ENCODE peak calls at places on chromosomes 12 and 14, in nine cellular contexts. One of them, this sample, is unnamed.
A peak's percentile ranks its signal among the peaks of the same experiment; 100 is the strongest.

GRCh38 chr12:53499261-53500118 is at the start of gene MAP3K12:
- DNase-seq in sigmoid colon: peak; percentile 89
- DNase-seq in neural progenitor cell: peak; percentile 89
- DNase-seq in CD8-positive, alpha-beta memory T cell: peak; percentile 47
- DNase-seq in psoas muscle: peak; percentile 72
- DNase-seq in pancreas: peak; percentile 62
- DNase-seq in fibroblast of lung: peak; percentile 77
- DNase-seq in cardiac muscle cell: peak; percentile 72
- DNase-seq in PC-3: peak; percentile 42
- DNase-seq in this sample: peak; percentile 68

GRCh38 chr14:23120405-23121251 is 1.6 kb upstream of the CEBPE start:
- DNase-seq in sigmoid colon: peak; percentile 96
- DNase-seq in neural progenitor cell: peak; percentile 95
- DNase-seq in CD8-positive, alpha-beta memory T cell: peak; percentile 58
- DNase-seq in psoas muscle: peak; percentile 88
- DNase-seq in pancreas: peak; percentile 85
- DNase-seq in fibroblast of lung: peak; percentile 85
- DNase-seq in cardiac muscle cell: peak; percentile 93
- DNase-seq in PC-3: peak; percentile 92
- DNase-seq in this sample: peak; percentile 87

GRCh38 chr14:94650444-94650775 is 38.2 kb downstream of the SERPINA3 start:
- DNase-seq in sigmoid colon: no peak
- DNase-seq in neural progenitor cell: no peak
- DNase-seq in CD8-positive, alpha-beta memory T cell: no peak
- DNase-seq in psoas muscle: no peak
- DNase-seq in pancreas: no peak
- DNase-seq in fibroblast of lung: no peak
- DNase-seq in cardiac muscle cell: peak; percentile 27
- DNase-seq in PC-3: no peak
- DNase-seq in this sample: no peak

GRCh38 chr12:28780096-28780495 is 369.0 kb upstream of the FAR2 start:
- DNase-seq in sigmoid colon: no peak
- DNase-seq in neural progenitor cell: no peak
- DNase-seq in CD8-positive, alpha-beta memory T cell: no peak
- DNase-seq in psoas muscle: no peak
- DNase-seq in pancreas: no peak
- DNase-seq in fibroblast of lung: peak; percentile 68
- DNase-seq in cardiac muscle cell: no peak
- DNase-seq in PC-3: peak; percentile 97
- DNase-seq in this sample: no peak

GRCh38 chr12:76470028-76470939 is 89.3 kb downstream of the OSBPL8 start:
- DNase-seq in sigmoid colon: no peak
- DNase-seq in neural progenitor cell: no peak
- DNase-seq in CD8-positive, alpha-beta memory T cell: no peak
- DNase-seq in psoas muscle: no peak
- DNase-seq in pancreas: no peak
- DNase-seq in fibroblast of lung: peak; percentile 87
- DNase-seq in cardiac muscle cell: peak; percentile 56
- DNase-seq in PC-3: peak; percentile 73
- DNase-seq in this sample: no peak

GRCh38 chr14:59190372-59190771 is 1.9 kb downstream of the DAAM1 start:
- DNase-seq in sigmoid colon: no peak
- DNase-seq in neural progenitor cell: peak; percentile 70
- DNase-seq in CD8-positive, alpha-beta memory T cell: no peak
- DNase-seq in psoas muscle: no peak
- DNase-seq in pancreas: peak; percentile 21
- DNase-seq in fibroblast of lung: no peak
- DNase-seq in cardiac muscle cell: peak; percentile 57
- DNase-seq in PC-3: peak; percentile 63
- DNase-seq in this sample: no peak

GRCh38 chr12:50545783-50546182 is 41.0 kb downstream of the DIP2B start:
- DNase-seq in sigmoid colon: no peak
- DNase-seq in neural progenitor cell: no peak
- DNase-seq in CD8-positive, alpha-beta memory T cell: no peak
- DNase-seq in psoas muscle: no peak
- DNase-seq in pancreas: no peak
- DNase-seq in fibroblast of lung: no peak
- DNase-seq in cardiac muscle cell: no peak
- DNase-seq in PC-3: no peak
- DNase-seq in this sample: no peak

GRCh38 chr12:54017845-54018607 is 9.2 kb downstream of the HOXC8 start:
- DNase-seq in sigmoid colon: no peak
- DNase-seq in neural progenitor cell: peak; percentile 87
- DNase-seq in CD8-positive, alpha-beta memory T cell: peak; percentile 73
- DNase-seq in psoas muscle: peak; percentile 88
- DNase-seq in pancreas: peak; percentile 73
- DNase-seq in fibroblast of lung: peak; percentile 52
- DNase-seq in cardiac muscle cell: peak; percentile 71
- DNase-seq in PC-3: peak; percentile 86
- DNase-seq in this sample: peak; percentile 43

GRCh38 chr12:65926119-65927004 is 102.1 kb downstream of the HMGA2 start:
- DNase-seq in sigmoid colon: no peak
- DNase-seq in neural progenitor cell: peak; percentile 43
- DNase-seq in CD8-positive, alpha-beta memory T cell: no peak
- DNase-seq in psoas muscle: no peak
- DNase-seq in pancreas: no peak
- DNase-seq in fibroblast of lung: no peak
- DNase-seq in cardiac muscle cell: no peak
- DNase-seq in PC-3: no peak
- DNase-seq in this sample: no peak

GRCh38 chr12:94570161-94570560 is 80.2 kb downstream of the TMCC3 start:
- DNase-seq in sigmoid colon: no peak
- DNase-seq in neural progenitor cell: no peak
- DNase-seq in CD8-positive, alpha-beta memory T cell: no peak
- DNase-seq in psoas muscle: no peak
- DNase-seq in pancreas: no peak
- DNase-seq in fibroblast of lung: peak; percentile 19
- DNase-seq in cardiac muscle cell: no peak
- DNase-seq in PC-3: peak; percentile 86
- DNase-seq in this sample: no peak

GRCh38 chr12:123101467-123102004 is 49.4 kb downstream of the PITPNM2 start:
- DNase-seq in sigmoid colon: no peak
- DNase-seq in neural progenitor cell: no peak
- DNase-seq in CD8-positive, alpha-beta memory T cell: no peak
- DNase-seq in psoas muscle: no peak
- DNase-seq in pancreas: no peak
- DNase-seq in fibroblast of lung: no peak
- DNase-seq in cardiac muscle cell: peak; percentile 58
- DNase-seq in PC-3: no peak
- DNase-seq in this sample: no peak

GRCh38 chr12:124036117-124037109 is 63.4 kb downstream of the ZNF664 start:
- DNase-seq in sigmoid colon: no peak
- DNase-seq in neural progenitor cell: peak; percentile 71
- DNase-seq in CD8-positive, alpha-beta memory T cell: peak; percentile 14
- DNase-seq in psoas muscle: peak; percentile 36
- DNase-seq in pancreas: no peak
- DNase-seq in fibroblast of lung: peak; percentile 63
- DNase-seq in cardiac muscle cell: peak; percentile 58
- DNase-seq in PC-3: peak; percentile 70
- DNase-seq in this sample: no peak

GRCh38 chr12:1922075-1922709 is 3.7 kb upstream of the CACNA2D4 start:
- DNase-seq in sigmoid colon: peak; percentile 58
- DNase-seq in neural progenitor cell: no peak
- DNase-seq in CD8-positive, alpha-beta memory T cell: no peak
- DNase-seq in psoas muscle: no peak
- DNase-seq in pancreas: peak; percentile 10
- DNase-seq in fibroblast of lung: no peak
- DNase-seq in cardiac muscle cell: no peak
- DNase-seq in PC-3: no peak
- DNase-seq in this sample: no peak

GRCh38 chr14:103220134-103220981 is 97.1 kb downstream of the TNFAIP2 start:
- DNase-seq in sigmoid colon: no peak
- DNase-seq in neural progenitor cell: peak; percentile 64
- DNase-seq in CD8-positive, alpha-beta memory T cell: no peak
- DNase-seq in psoas muscle: peak; percentile 34
- DNase-seq in pancreas: no peak
- DNase-seq in fibroblast of lung: no peak
- DNase-seq in cardiac muscle cell: no peak
- DNase-seq in PC-3: no peak
- DNase-seq in this sample: no peak

GRCh38 chr14:103214461-103214958 is 91.2 kb downstream of the TNFAIP2 start:
- DNase-seq in sigmoid colon: no peak
- DNase-seq in neural progenitor cell: no peak
- DNase-seq in CD8-positive, alpha-beta memory T cell: no peak
- DNase-seq in psoas muscle: no peak
- DNase-seq in pancreas: no peak
- DNase-seq in fibroblast of lung: no peak
- DNase-seq in cardiac muscle cell: no peak
- DNase-seq in PC-3: no peak
- DNase-seq in this sample: no peak

GRCh38 chr14:103216857-103217256 is 93.6 kb downstream of the TNFAIP2 start:
- DNase-seq in sigmoid colon: no peak
- DNase-seq in neural progenitor cell: no peak
- DNase-seq in CD8-positive, alpha-beta memory T cell: no peak
- DNase-seq in psoas muscle: no peak
- DNase-seq in pancreas: no peak
- DNase-seq in fibroblast of lung: no peak
- DNase-seq in cardiac muscle cell: no peak
- DNase-seq in PC-3: no peak
- DNase-seq in this sample: no peak

GRCh38 chr14:103216399-103216798 is 93.1 kb downstream of the TNFAIP2 start:
- DNase-seq in sigmoid colon: no peak
- DNase-seq in neural progenitor cell: no peak
- DNase-seq in CD8-positive, alpha-beta memory T cell: no peak
- DNase-seq in psoas muscle: no peak
- DNase-seq in pancreas: no peak
- DNase-seq in fibroblast of lung: no peak
- DNase-seq in cardiac muscle cell: no peak
- DNase-seq in PC-3: no peak
- DNase-seq in this sample: no peak

DNA sequence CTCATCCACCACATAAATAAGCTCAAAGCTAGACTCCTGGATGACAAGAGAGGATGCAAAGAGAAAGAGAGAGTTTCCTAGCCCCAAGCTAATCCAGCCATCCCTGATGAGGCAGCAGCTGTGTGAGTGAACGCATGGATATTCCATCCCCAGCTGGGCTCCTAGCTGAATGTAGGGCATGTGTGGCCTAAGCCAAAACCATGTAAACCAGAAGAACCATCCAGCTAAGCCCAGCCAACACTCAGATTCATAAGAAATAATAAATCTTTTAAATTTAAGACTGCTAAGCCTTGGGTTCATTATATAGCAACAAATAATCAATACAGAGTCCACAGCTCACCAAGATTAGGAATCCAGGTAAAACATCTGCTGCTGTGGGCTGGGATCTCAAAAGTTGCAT is 94.3 kb downstream of the TNFAIP2 start:
- DNase-seq in sigmoid colon: no peak
- DNase-seq in neural progenitor cell: no peak
- DNase-seq in CD8-positive, alpha-beta memory T cell: no peak
- DNase-seq in psoas muscle: no peak
- DNase-seq in pancreas: no peak
- DNase-seq in fibroblast of lung: no peak
- DNase-seq in cardiac muscle cell: no peak
- DNase-seq in PC-3: no peak
- DNase-seq in this sample: no peak
- H3K27ac ChIP-seq in sigmoid colon: no peak overlapping the region
- H3K27ac ChIP-seq in neural progenitor cell: no peak overlapping the region
- H3K27ac ChIP-seq in CD8-positive, alpha-beta memory T cell: no peak overlapping the region
- H3K27ac ChIP-seq in psoas muscle: no peak overlapping the region
- H3K27ac ChIP-seq in pancreas: no peak overlapping the region
- H3K27ac ChIP-seq in fibroblast of lung: no peak overlapping the region
- H3K27ac ChIP-seq in cardiac muscle cell: no peak overlapping the region
- H3K27ac ChIP-seq in PC-3: no peak overlapping the region
- H3K27ac ChIP-seq in this sample: no peak overlapping the region

GRCh38 chr14:70942342-70942706 is 35.1 kb downstream of the PCNX1 start:
- DNase-seq in sigmoid colon: no peak
- DNase-seq in neural progenitor cell: no peak
- DNase-seq in CD8-positive, alpha-beta memory T cell: no peak
- DNase-seq in psoas muscle: no peak
- DNase-seq in pancreas: no peak
- DNase-seq in fibroblast of lung: no peak
- DNase-seq in cardiac muscle cell: no peak
- DNase-seq in PC-3: no peak
- DNase-seq in this sample: no peak

GRCh38 chr14:70947739-70948138 is 40.5 kb downstream of the PCNX1 start:
- DNase-seq in sigmoid colon: no peak
- DNase-seq in neural progenitor cell: no peak
- DNase-seq in CD8-positive, alpha-beta memory T cell: no peak
- DNase-seq in psoas muscle: no peak
- DNase-seq in pancreas: no peak
- DNase-seq in fibroblast of lung: no peak
- DNase-seq in cardiac muscle cell: no peak
- DNase-seq in PC-3: peak; percentile 10
- DNase-seq in this sample: no peak

DNA sequence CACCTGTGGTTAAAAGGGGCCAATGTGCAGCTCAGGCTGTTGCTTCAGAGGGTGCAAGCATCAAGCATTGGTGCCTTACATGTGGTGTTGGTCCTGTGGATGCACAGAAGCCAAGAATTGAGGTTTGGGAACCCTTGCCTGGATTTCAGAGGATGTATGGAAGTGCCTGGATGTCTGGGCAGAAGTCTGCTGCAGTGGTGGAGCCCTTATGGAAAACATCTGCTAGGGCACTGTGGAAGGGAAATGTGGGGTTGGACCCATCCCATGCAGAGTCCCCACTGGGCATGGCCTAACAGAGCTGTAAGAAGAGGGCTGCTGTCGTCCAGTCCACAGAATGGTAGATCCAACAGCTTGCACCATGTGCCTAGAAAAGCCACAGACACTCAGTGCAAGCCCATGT is 36.6 kb downstream of the PCNX1 start:
- DNase-seq in sigmoid colon: no peak
- DNase-seq in neural progenitor cell: no peak
- DNase-seq in CD8-positive, alpha-beta memory T cell: no peak
- DNase-seq in psoas muscle: no peak
- DNase-seq in pancreas: no peak
- DNase-seq in fibroblast of lung: no peak
- DNase-seq in cardiac muscle cell: no peak
- DNase-seq in PC-3: no peak
- DNase-seq in this sample: no peak
- H3K9me3 ChIP-seq in sigmoid colon: peaks cover 12% of the 10 kb centered on the region
- H3K9me3 ChIP-seq in neural progenitor cell: peaks cover 15% of the 10 kb centered on the region
- H3K9me3 ChIP-seq in CD8-positive, alpha-beta memory T cell: peaks cover 14% of the 10 kb centered on the region
- H3K9me3 ChIP-seq in psoas muscle: peaks cover 20% of the 10 kb centered on the region
- H3K9me3 ChIP-seq in pancreas: no peaks in the 10 kb centered on the region
- H3K9me3 ChIP-seq in fibroblast of lung: no peaks in the 10 kb centered on the region
- H3K9me3 ChIP-seq in cardiac muscle cell: peaks cover 3% of the 10 kb centered on the region
- H3K9me3 ChIP-seq in PC-3: peaks cover 12% of the 10 kb centered on the region
- H3K9me3 ChIP-seq in this sample: peaks cover 58% of the 10 kb centered on the region

DNA sequence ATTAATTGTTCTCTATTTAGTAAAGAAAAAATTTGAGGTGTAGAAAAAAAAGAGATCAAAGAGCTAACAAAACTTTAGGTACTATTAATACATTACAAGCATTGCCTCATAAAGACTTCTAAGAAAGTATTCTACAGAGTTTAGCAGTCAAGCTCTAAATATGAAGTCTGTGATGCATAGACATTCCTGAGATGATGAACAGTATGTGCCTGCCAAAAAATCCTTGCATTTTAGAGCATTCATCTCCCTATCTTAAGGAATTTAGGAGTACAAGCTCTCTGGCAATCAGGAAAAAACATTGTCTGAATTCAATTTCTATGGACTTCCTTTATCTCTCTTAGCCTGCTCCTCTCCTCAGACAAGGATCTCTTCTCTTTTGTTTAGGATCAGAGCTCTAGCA is 202.6 kb upstream of the LRFN5 start:
- DNase-seq in sigmoid colon: no peak
- DNase-seq in neural progenitor cell: no peak
- DNase-seq in CD8-positive, alpha-beta memory T cell: no peak
- DNase-seq in psoas muscle: no peak
- DNase-seq in pancreas: no peak
- DNase-seq in fibroblast of lung: no peak
- DNase-seq in cardiac muscle cell: no peak
- DNase-seq in PC-3: no peak
- DNase-seq in this sample: no peak
- H3K27ac ChIP-seq in sigmoid colon: no peak overlapping the region
- H3K27ac ChIP-seq in neural progenitor cell: no peak overlapping the region
- H3K27ac ChIP-seq in CD8-positive, alpha-beta memory T cell: no peak overlapping the region
- H3K27ac ChIP-seq in psoas muscle: no peak overlapping the region
- H3K27ac ChIP-seq in pancreas: no peak overlapping the region
- H3K27ac ChIP-seq in fibroblast of lung: no peak overlapping the region
- H3K27ac ChIP-seq in cardiac muscle cell: no peak overlapping the region
- H3K27ac ChIP-seq in PC-3: no peak overlapping the region
- H3K27ac ChIP-seq in this sample: no peak overlapping the region

GRCh38 chr12:132392389-132393244 is 63.2 kb upstream of the GALNT9 start:
- DNase-seq in sigmoid colon: no peak
- DNase-seq in neural progenitor cell: no peak
- DNase-seq in CD8-positive, alpha-beta memory T cell: no peak
- DNase-seq in psoas muscle: no peak
- DNase-seq in pancreas: no peak
- DNase-seq in fibroblast of lung: no peak
- DNase-seq in cardiac muscle cell: no peak
- DNase-seq in PC-3: no peak
- DNase-seq in this sample: no peak
- H3K9me3 ChIP-seq in sigmoid colon: no peaks in the 10 kb centered on the region
- H3K9me3 ChIP-seq in neural progenitor cell: no peaks in the 10 kb centered on the region
- H3K9me3 ChIP-seq in CD8-positive, alpha-beta memory T cell: no peaks in the 10 kb centered on the region
- H3K9me3 ChIP-seq in psoas muscle: no peaks in the 10 kb centered on the region
- H3K9me3 ChIP-seq in pancreas: no peaks in the 10 kb centered on the region
- H3K9me3 ChIP-seq in fibroblast of lung: no peaks in the 10 kb centered on the region
- H3K9me3 ChIP-seq in cardiac muscle cell: no peaks in the 10 kb centered on the region
- H3K9me3 ChIP-seq in PC-3: no peaks in the 10 kb centered on the region
- H3K9me3 ChIP-seq in this sample: no peaks in the 10 kb centered on the region

This sample was measured in left ventricle myocardium inferior.